ENCODE peak calls at places on chromosomes 12 and 14, in four cellular contexts. One of them, this sample, is unnamed.

GRCh38 chr12:86445361-86445760 is 189.2 kb upstream of the MGAT4C start:
- DNase-seq in RWPE1: no peak
- DNase-seq in right atrium auricular region: no peak
- DNase-seq in caudate nucleus: no peak
- DNase-seq in this sample: no peak

GRCh38 chr12:62933220-62933870 is 1.6 kb downstream of the PPM1H start:
- DNase-seq in RWPE1: no peak
- DNase-seq in right atrium auricular region: no peak
- DNase-seq in caudate nucleus: peak
- DNase-seq in this sample: peak

GRCh38 chr12:32273063-32273521 is 126.3 kb upstream of the FGD4 start:
- DNase-seq in RWPE1: no peak
- DNase-seq in right atrium auricular region: no peak
- DNase-seq in caudate nucleus: no peak
- DNase-seq in this sample: no peak

GRCh38 chr14:38044710-38045109 is 163.0 kb upstream of the SSTR1 start:
- DNase-seq in RWPE1: no peak
- DNase-seq in right atrium auricular region: no peak
- DNase-seq in caudate nucleus: no peak
- DNase-seq in this sample: no peak

GRCh38 chr14:19975291-19975690 is at the start of gene OR4K15:
- DNase-seq in RWPE1: no peak
- DNase-seq in right atrium auricular region: no peak
- DNase-seq in caudate nucleus: no peak
- DNase-seq in this sample: no peak

GRCh38 chr12:57815177-57816000 is 3.1 kb downstream of the AVIL start:
- DNase-seq in RWPE1: no peak
- DNase-seq in right atrium auricular region: no peak
- DNase-seq in caudate nucleus: no peak
- DNase-seq in this sample: no peak

GRCh38 chr12:51132693-51133092 is 40.2 kb downstream of the TFCP2 start:
- DNase-seq in RWPE1: no peak
- DNase-seq in right atrium auricular region: no peak
- DNase-seq in caudate nucleus: no peak
- DNase-seq in this sample: no peak

GRCh38 chr14:104894331-104895206 is 29.5 kb downstream of the CEP170B start:
- DNase-seq in RWPE1: no peak
- DNase-seq in right atrium auricular region: no peak
- DNase-seq in caudate nucleus: no peak
- DNase-seq in this sample: no peak

GRCh38 chr14:59187802-59188460 is 536 bp upstream of the DAAM1 start:
- DNase-seq in RWPE1: peak
- DNase-seq in right atrium auricular region: peak
- DNase-seq in caudate nucleus: no peak
- DNase-seq in this sample: peak

GRCh38 chr12:67716817-67717216 is 68.3 kb downstream of the DYRK2 start:
- DNase-seq in RWPE1: no peak
- DNase-seq in right atrium auricular region: no peak
- DNase-seq in caudate nucleus: no peak
- DNase-seq in this sample: no peak

GRCh38 chr12:9750276-9751203 is 10.2 kb downstream of the CD69 start:
- DNase-seq in RWPE1: peak
- DNase-seq in right atrium auricular region: no peak
- DNase-seq in caudate nucleus: peak
- DNase-seq in this sample: no peak

GRCh38 chr12:75786071-75786470 is 245.5 kb downstream of the PHLDA1 start:
- DNase-seq in RWPE1: no peak
- DNase-seq in right atrium auricular region: no peak
- DNase-seq in caudate nucleus: no peak
- DNase-seq in this sample: no peak

GRCh38 chr12:48977290-48978281 is 536 bp upstream of the WNT1 start:
- DNase-seq in RWPE1: no peak
- DNase-seq in right atrium auricular region: no peak
- DNase-seq in caudate nucleus: no peak
- DNase-seq in this sample: no peak

GRCh38 chr14:23056956-23057756 is at the start of gene CDH24:
- DNase-seq in RWPE1: peak
- DNase-seq in right atrium auricular region: no peak
- DNase-seq in caudate nucleus: no peak
- DNase-seq in this sample: no peak

GRCh38 chr14:23056257-23056955 is 914 bp downstream of the CDH24 start:
- DNase-seq in RWPE1: peak
- DNase-seq in right atrium auricular region: peak
- DNase-seq in caudate nucleus: no peak
- DNase-seq in this sample: no peak

GRCh38 chr14:23055621-23056256 is 1.6 kb downstream of the CDH24 start:
- DNase-seq in RWPE1: no peak
- DNase-seq in right atrium auricular region: no peak
- DNase-seq in caudate nucleus: no peak
- DNase-seq in this sample: no peak

GRCh38 chr14:23058654-23059504 is 1.6 kb upstream of the CDH24 start:
- DNase-seq in RWPE1: no peak
- DNase-seq in right atrium auricular region: no peak
- DNase-seq in caudate nucleus: no peak
- DNase-seq in this sample: no peak

GRCh38 chr14:23057757-23058653 is 685 bp upstream of the CDH24 start:
- DNase-seq in RWPE1: peak
- DNase-seq in right atrium auricular region: peak
- DNase-seq in caudate nucleus: no peak
- DNase-seq in this sample: no peak
- H3K27ac ChIP-seq in RWPE1: peak
- H3K27ac ChIP-seq in right atrium auricular region: peak
- H3K27ac ChIP-seq in caudate nucleus: peak
- H3K27ac ChIP-seq in this sample: peak

GRCh38 chr14:69153848-69154208 is 909 bp upstream of the DCAF5 start:
- DNase-seq in RWPE1: no peak
- DNase-seq in right atrium auricular region: peak
- DNase-seq in caudate nucleus: no peak
- DNase-seq in this sample: peak

GRCh38 chr14:69151458-69152180 is 1.3 kb downstream of the DCAF5 start:
- DNase-seq in RWPE1: peak
- DNase-seq in right atrium auricular region: peak
- DNase-seq in caudate nucleus: peak
- DNase-seq in this sample: peak

GRCh38 chr14:69152181-69152943 is 557 bp downstream of the DCAF5 start:
- DNase-seq in RWPE1: peak
- DNase-seq in right atrium auricular region: no peak
- DNase-seq in caudate nucleus: no peak
- DNase-seq in this sample: peak

GRCh38 chr14:69152944-69153847 is at the start of gene DCAF5:
- DNase-seq in RWPE1: peak
- DNase-seq in right atrium auricular region: peak
- DNase-seq in caudate nucleus: peak
- DNase-seq in this sample: peak

DNA sequence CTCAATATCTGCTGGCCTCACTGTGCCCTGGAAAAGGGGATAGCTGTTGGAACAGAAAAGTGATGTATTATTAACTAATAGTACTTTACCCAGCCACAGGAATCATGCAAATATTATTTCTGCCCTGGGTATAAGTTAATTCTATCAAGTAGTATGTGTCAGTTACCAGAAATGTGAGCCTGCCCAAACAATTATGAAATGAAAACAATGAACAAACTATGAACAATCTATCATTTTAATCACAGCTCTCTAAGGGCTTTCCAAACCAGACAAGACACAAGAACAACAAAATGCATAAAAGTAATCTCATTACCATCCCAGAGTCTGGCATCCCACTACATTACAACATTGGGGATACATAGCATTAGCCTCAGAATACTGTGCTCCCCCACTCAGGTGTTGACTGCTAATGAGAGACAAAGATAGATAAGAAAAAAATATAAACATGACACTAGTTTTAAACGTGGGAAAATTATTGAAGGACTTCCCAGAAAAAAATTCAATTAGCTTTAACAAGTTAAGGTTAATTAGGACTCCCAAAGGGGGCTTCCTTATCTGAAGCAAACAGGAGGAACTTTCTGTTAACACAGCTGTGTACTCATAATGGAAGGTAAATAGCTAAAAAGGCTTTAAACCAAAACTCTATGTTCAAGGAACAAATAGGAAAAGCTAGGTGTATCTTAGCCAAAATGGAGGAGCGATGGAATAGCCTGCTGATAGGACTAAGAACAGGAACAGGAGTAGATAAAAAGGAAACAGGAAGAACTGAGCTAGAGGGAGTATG is 3.3 kb downstream of the DCAF5 start:
- DNase-seq in RWPE1: no peak
- DNase-seq in right atrium auricular region: no peak
- DNase-seq in caudate nucleus: no peak
- DNase-seq in this sample: no peak
- H3K27ac ChIP-seq in RWPE1: no peak
- H3K27ac ChIP-seq in right atrium auricular region: no peak
- H3K27ac ChIP-seq in caudate nucleus: no peak
- H3K27ac ChIP-seq in this sample: no peak

DNA sequence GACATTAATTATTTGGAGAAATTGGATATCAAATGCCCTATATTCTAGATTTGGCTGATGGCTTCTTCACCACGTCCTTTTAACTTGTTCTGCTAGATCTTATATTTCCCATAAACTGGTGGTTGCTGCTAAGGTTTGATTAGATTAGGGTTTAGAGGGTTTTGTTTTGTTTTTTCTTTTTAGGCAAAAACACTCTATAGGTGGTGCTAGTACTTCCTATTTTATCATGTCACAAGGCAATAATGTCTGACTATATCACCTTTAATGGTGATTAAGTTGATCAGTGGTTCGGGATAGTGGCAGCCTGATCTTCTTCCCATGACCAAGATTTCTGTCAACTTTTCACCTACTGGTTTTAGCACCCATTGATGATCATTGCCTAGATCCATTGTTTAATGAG is 455.1 kb downstream of the RAD51B start:
- DNase-seq in RWPE1: no peak
- DNase-seq in right atrium auricular region: no peak
- DNase-seq in caudate nucleus: no peak
- DNase-seq in this sample: no peak
- H3K27ac ChIP-seq in RWPE1: no peak
- H3K27ac ChIP-seq in right atrium auricular region: no peak
- H3K27ac ChIP-seq in caudate nucleus: no peak
- H3K27ac ChIP-seq in this sample: no peak

DNA sequence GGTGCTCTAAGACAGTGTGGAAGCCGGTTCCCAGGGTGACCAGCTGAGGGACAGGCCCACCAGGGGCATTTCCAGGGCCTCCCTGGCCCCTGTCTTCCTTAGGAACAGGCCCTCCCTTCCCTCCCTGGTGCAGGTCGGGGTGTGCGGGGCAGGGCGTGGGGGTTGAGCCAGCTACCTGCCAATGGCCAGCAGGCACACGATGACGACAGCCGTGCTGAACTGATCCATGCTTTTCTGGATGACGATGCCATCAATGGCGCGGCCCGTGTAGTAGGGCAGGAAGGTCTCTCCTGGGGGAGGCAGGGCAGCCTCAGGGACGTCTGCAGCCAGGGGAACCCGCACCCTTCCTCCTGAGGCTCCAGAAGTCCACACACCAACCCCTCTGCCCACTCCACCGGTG is 16.0 kb downstream of the ABCB9 start:
- DNase-seq in RWPE1: no peak
- DNase-seq in right atrium auricular region: no peak
- DNase-seq in caudate nucleus: no peak
- DNase-seq in this sample: no peak
- H3K27ac ChIP-seq in RWPE1: peak
- H3K27ac ChIP-seq in right atrium auricular region: no peak
- H3K27ac ChIP-seq in caudate nucleus: no peak
- H3K27ac ChIP-seq in this sample: peak